ENCODE peak calls at places on chromosome 4, in six cellular contexts. J is GM23338, Z is heart right ventricle, K is GM23248, B is fibroblast of lung, E is small intestine. A is an unnamed sample.

GRCh38 chr4:185028625-185029024 is 10.3 kb downstream of the HELT start:
- DNase-seq in J (no peak), Z (no peak), K (no peak), B (no peak), E (no peak), A (no peak)

GRCh38 chr4:53531695-53532224 is 59.5 kb downstream of the LNX1 start:
- DNase-seq in J (no peak), Z (no peak), K (peak; percentile 25), B (peak; percentile 42), E (no peak), A (no peak)

GRCh38 chr4:139576219-139576618 is 20.2 kb upstream of the SETD7 start:
- DNase-seq in J (no peak), Z (no peak), K (no peak), B (peak; percentile 10), E (no peak), A (no peak)

GRCh38 chr4:33226783-33227182 is 2506.6 kb downstream of the PCDH7 start:
- DNase-seq in J (no peak), Z (no peak), K (no peak), B (no peak), E (no peak), A (no peak)

GRCh38 chr4:180434131-180434895 is 1808.9 kb upstream of the TENM3 start:
- DNase-seq in J (no peak), Z (no peak), K (no peak), B (no peak), E (no peak), A (no peak)

GRCh38 chr4:127251423-127251822 is 381.3 kb upstream of the INTU start:
- DNase-seq in J (no peak), Z (no peak), K (peak; percentile 63), B (peak; percentile 36), E (no peak), A (no peak)

GRCh38 chr4:144174401-144175067 is 34.0 kb upstream of the GYPA start:
- DNase-seq in J (peak; percentile 70), Z (no peak), K (peak; percentile 77), B (peak; percentile 76), E (peak; percentile 46), A (no peak)

GRCh38 chr4:108926058-108926457 is 163.2 kb upstream of the ETNPPL start:
- DNase-seq in J (no peak), Z (no peak), K (peak; percentile 58), B (no peak), E (no peak), A (no peak)

GRCh38 chr4:68152411-68152810 is 22.7 kb upstream of the TMPRSS11F start:
- DNase-seq in J (no peak), Z (no peak), K (no peak), B (no peak), E (no peak), A (no peak)

GRCh38 chr4:48350871-48351270 is 9.5 kb downstream of the SLAIN2 start:
- DNase-seq in J (no peak), Z (no peak), K (no peak), B (no peak), E (no peak), A (no peak)

GRCh38 chr4:176845636-176846035 is 52.9 kb upstream of the VEGFC start:
- DNase-seq in J (no peak), Z (no peak), K (peak; percentile 46), B (no peak), E (no peak), A (no peak)

DNA sequence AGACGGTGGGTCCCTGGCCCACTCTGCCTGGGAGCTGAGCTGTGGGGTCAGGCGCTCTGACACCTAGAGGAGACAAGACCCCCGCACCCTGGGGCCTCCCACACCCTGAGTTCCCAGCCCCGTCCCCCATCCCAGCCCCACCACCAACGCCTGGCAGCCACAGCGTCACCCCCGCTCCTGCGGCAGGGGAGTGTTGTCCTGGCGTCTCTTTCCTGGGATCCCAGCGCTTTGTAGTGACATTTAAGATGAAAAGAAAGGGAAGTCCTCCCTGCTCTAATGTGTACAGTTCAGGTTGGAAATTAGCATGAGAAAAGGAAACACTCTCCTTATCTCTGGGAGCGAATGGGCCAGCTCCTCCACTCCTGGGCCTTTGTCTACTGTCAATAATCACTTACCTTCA is 112.1 kb downstream of the FAM53A start:
- DNase-seq in J (peak; percentile 65), Z (peak; percentile 8), K (no peak), B (no peak), E (no peak), A (no peak)
- H3K27me3 ChIP-seq in J (no peaks in the 10 kb centered on the region), Z (peaks cover 12% of the 10 kb centered on the region), K (peaks cover under 1% of the 10 kb centered on the region), B (no peaks in the 10 kb centered on the region), E (no peaks in the 10 kb centered on the region), A (no peaks in the 10 kb centered on the region)

DNA sequence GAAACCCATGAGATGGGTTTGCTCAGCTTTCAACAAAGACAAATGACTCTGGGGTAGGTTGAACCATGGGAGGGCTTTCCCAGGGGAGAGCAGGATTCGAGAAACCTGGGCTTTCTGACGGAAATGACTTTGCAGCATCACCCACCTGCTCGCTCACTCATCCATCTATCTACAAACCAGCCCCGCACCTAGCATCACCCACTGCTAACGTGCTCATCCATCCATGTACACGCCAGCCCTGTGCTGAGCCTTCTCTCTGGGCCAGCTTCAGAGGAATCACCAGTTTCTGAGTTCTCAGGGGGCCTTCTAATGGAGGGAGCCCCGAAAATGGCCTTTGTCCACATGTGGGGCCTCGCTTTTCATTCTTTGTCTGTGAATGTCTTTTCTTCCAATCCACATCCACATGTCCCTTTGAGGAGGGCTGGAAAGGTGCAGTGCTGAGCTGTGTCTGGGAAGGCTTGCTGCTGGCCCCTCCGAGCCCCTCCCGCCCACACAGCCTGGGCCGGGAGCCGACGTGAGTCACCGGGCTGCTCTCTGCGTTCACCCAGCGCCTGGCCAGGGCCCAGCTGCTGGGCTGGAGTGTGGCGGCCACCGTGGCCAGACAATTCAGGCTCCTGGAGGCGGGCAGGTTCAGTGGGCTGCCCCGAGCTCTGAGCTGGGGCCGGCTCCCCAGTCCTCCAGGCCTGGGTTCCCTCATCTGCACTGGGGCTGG is 14.7 kb downstream of the SORCS2 start:
- DNase-seq in J (peak; percentile 46), Z (peak; percentile 85), K (peak; percentile 98), B (peak; percentile 76), E (no peak), A (peak; percentile 92)
- H3K4me3 ChIP-seq in J (no peak overlapping the region), Z (no peak overlapping the region), K (peak overlapping the region; percentile 49), B (no peak overlapping the region), E (no peak overlapping the region), A (no peak overlapping the region)

GRCh38 chr4:25760048-25760447 is 102.7 kb downstream of the SEL1L3 start:
- DNase-seq in J (no peak), Z (no peak), K (no peak), B (no peak), E (no peak), A (no peak)

GRCh38 chr4:25759101-25759500 is 103.5 kb downstream of the SLC34A2 start:
- DNase-seq in J (no peak), Z (no peak), K (no peak), B (no peak), E (no peak), A (no peak)

GRCh38 chr4:25757452-25757851 is 101.8 kb downstream of the SLC34A2 start:
- DNase-seq in J (no peak), Z (no peak), K (no peak), B (no peak), E (no peak), A (no peak)

GRCh38 chr4:25756503-25756902 is 100.9 kb downstream of the SLC34A2 start:
- DNase-seq in J (no peak), Z (no peak), K (no peak), B (no peak), E (no peak), A (no peak)

DNA sequence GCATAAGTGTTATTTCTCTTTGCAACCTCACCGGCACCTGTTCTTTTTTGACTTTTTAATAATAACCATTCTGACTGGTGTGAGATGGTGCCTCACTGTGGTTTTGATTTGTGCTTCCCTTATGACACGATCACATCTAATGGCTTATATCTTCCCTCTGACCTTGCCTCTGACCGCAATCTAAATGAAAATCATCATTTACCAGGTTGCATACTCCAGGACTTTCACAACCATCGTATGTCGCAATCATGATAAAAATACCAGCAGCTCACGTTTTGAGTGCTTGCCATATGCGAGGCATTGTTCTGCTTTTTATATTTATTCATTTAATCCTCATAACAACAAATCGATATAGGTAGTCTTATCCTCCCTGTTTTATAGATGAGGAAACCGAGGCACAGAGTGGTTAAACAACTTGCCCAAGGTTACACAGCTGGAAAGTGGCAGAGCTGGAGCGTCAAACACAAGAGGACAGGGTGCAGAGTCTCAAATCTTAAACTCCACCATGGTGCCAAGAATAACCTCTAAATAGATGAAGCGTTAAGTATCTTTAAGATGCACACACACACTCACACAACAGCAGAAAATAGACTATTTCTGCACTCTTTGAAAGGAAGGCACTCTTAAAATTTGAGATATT is 102.2 kb downstream of the SEL1L3 start:
- DNase-seq in J (no peak), Z (no peak), K (peak; percentile 23), B (peak; percentile 39), E (no peak), A (no peak)
- H3K36me3 ChIP-seq in J (peaks cover 22% of the 10 kb centered on the region), Z (no peaks in the 10 kb centered on the region), K (peaks cover 10% of the 10 kb centered on the region), B (no peaks in the 10 kb centered on the region), E (peaks cover 27% of the 10 kb centered on the region), A (no peaks in the 10 kb centered on the region)

GRCh38 chr4:74157116-74157742 is 689 bp upstream of the MTHFD2L start:
- DNase-seq in J (no peak), Z (no peak), K (peak; percentile 68), B (peak; percentile 54), E (no peak), A (no peak)
- H3K27me3 ChIP-seq in J (no peaks in the 10 kb centered on the region), Z (no peaks in the 10 kb centered on the region), K (no peaks in the 10 kb centered on the region), B (no peaks in the 10 kb centered on the region), E (no peaks in the 10 kb centered on the region), A (no peaks in the 10 kb centered on the region)

GRCh38 chr4:125620066-125620850 is 305.5 kb downstream of the FAT4 start:
- DNase-seq in J (no peak), Z (no peak), K (peak; percentile 2), B (peak; percentile 52), E (no peak), A (no peak)
- H3K4me3 ChIP-seq in J (no peak overlapping the region), Z (peak overlapping the region; percentile 8), K (peak overlapping the region; percentile 9), B (peak overlapping the region; percentile 18), E (no peak overlapping the region), A (peak overlapping the region; percentile 2)

DNA sequence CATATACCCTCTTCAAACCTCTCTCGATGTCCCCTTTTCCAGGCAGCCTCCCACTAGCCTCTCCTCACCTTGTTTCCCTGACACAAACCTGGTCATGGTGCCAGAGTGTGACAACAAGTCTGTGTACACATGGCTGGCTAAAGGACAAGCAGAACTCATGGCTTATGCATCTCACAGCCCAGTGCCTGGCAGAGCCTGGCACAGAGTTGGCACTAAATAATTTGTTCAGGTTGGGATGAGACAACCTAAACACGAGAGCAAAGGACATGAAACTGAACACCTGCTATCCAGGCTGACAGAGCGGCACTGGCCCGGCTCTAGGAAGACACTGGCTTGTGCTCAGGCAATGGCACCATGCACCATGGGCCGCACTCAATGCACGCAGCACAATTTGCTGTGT is 48.2 kb upstream of the FGFBP2 start:
- DNase-seq in J (no peak), Z (no peak), K (no peak), B (no peak), E (no peak), A (no peak)
- H3K36me3 ChIP-seq in J (peaks cover 13% of the 10 kb centered on the region), Z (no peaks in the 10 kb centered on the region), K (no peaks in the 10 kb centered on the region), B (no peaks in the 10 kb centered on the region), E (no peaks in the 10 kb centered on the region), A (no peaks in the 10 kb centered on the region)

DNA sequence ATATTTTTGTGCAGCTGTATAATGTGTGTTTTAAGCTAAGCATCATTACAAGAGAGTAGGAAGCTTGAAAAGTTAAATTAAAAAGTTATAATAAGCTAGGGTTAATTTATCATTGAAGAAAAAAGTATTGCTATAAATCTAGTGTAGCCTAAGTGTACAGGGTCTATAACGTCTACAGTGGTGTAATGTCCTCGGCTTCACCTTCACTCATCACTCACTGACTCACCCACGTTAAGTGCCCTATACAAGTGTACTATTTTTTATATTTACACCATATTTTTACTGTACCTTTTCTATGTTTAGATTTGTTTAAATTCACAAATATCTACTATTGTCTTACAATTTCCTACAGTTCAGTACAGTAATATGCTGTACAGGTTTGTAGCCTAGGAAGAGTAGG is 23.5 kb downstream of the ARAP2 start:
- DNase-seq in J (no peak), Z (no peak), K (no peak), B (no peak), E (no peak), A (no peak)
- H3K27me3 ChIP-seq in J (no peaks in the 10 kb centered on the region), Z (no peaks in the 10 kb centered on the region), K (no peaks in the 10 kb centered on the region), B (no peaks in the 10 kb centered on the region), E (no peaks in the 10 kb centered on the region), A (no peaks in the 10 kb centered on the region)

GRCh38 chr4:1113311-1114009 is at the start of gene RNF212:
- DNase-seq in J (peak; percentile 84), Z (peak; percentile 45), K (peak; percentile 61), B (no peak), E (no peak), A (no peak)
- H3K4me3 ChIP-seq in J (peak within 1 kb of the TSS; percentile 59), Z (peak within 1 kb of the TSS; percentile 50), K (peak within 1 kb of the TSS; percentile 68), B (no peak within 1 kb of the TSS), E (peak within 1 kb of the TSS; percentile 39), A (no peak within 1 kb of the TSS)